ENCODE peak calls at places on chromosomes 1 and 21, in nine cellular contexts. F is neuronal stem cell; V is heart left ventricle; Q is stimulated activated CD4-positive, alpha-beta T cell treated with anti-CD3 and anti-CD28 coated beads, Interleukin-1b, Interleukin-23, amount 100 ng/mL, for 24 hours; D is T-helper 2 cell; U is epithelial cell of proximal tubule; H is AG08396; M is GM06990; A is CD8-positive, alpha-beta memory T cell. G is an unnamed sample.

GRCh38 chr1:32609180-32609579 is 41.2 kb downstream of the ZBTB8OS start:
- DNase-seq in D (no peak), Q (no peak), M (no peak), V (no peak), A (no peak), F (no peak), H (no peak), U (no peak), G (no peak)

GRCh38 chr1:155086856-155087535 is 8.4 kb downstream of the EFNA3 start:
- DNase-seq in Q (no peak), U (no peak), H (no peak), M (no peak), D (no peak), A (no peak), F (no peak), V (no peak), G (no peak)

GRCh38 chr1:53073899-53074311 is 11.9 kb downstream of the PODN start:
- DNase-seq in D (peak; percentile 7), M (no peak), A (no peak), H (no peak), Q (no peak), U (no peak), V (peak; percentile 56), F (no peak), G (no peak)

GRCh38 chr1:35031103-35031452 is 667 bp downstream of the ZMYM6 start:
- DNase-seq in F (no peak), M (peak; percentile 29), Q (no peak), U (no peak), A (peak; percentile 55), H (peak; percentile 53), D (no peak), V (no peak), G (peak; percentile 48)

GRCh38 chr1:2594641-2595131 is 8.1 kb downstream of the PRXL2B start:
- DNase-seq in U (no peak), A (peak; percentile 47), H (no peak), D (no peak), V (no peak), Q (no peak), M (no peak), F (no peak), G (no peak)

GRCh38 chr21:35426484-35426883 is 377.4 kb upstream of the RUNX1 start:
- DNase-seq in F (no peak), V (no peak), D (no peak), U (no peak), A (no peak), H (no peak), Q (no peak), M (no peak), G (no peak)

GRCh38 chr21:24045775-24046215 is 1561.5 kb downstream of the MRPL39 start:
- DNase-seq in M (no peak), Q (no peak), A (no peak), F (no peak), D (no peak), V (peak; percentile 69), U (peak; percentile 87), H (no peak), G (no peak)

GRCh38 chr1:65170511-65171142 is 22.6 kb downstream of the AK4 start:
- DNase-seq in V (peak; percentile 50), F (no peak), Q (no peak), U (no peak), H (no peak), A (no peak), D (no peak), M (no peak), G (no peak)

GRCh38 chr1:236173174-236173767 is 30.9 kb downstream of the GPR137B start:
- DNase-seq in M (no peak), A (no peak), H (no peak), U (no peak), F (no peak), D (no peak), V (no peak), Q (no peak), G (no peak)

GRCh38 chr1:59947047-59947938 is 20.7 kb upstream of the CYP2J2 start:
- DNase-seq in D (no peak), F (peak; percentile 55), V (peak; percentile 35), H (peak; percentile 78), A (peak; percentile 52), Q (peak; percentile 9), M (no peak), U (peak; percentile 4), G (peak; percentile 51)

GRCh38 chr1:111924786-111925185 is 64.7 kb downstream of the KCND3 start:
- DNase-seq in U (no peak), Q (no peak), H (no peak), F (no peak), A (no peak), V (no peak), D (no peak), M (no peak), G (no peak)

GRCh38 chr1:27298632-27299384 is 23.2 kb upstream of the TMEM222 start:
- DNase-seq in V (no peak), H (no peak), A (no peak), Q (no peak), U (no peak), F (no peak), M (no peak), D (no peak), G (no peak)

GRCh38 chr1:1914101-1914811 is 804 bp upstream of the CALML6 start:
- DNase-seq in V (no peak), D (no peak), Q (no peak), A (peak; percentile 45), H (no peak), F (no peak), U (no peak), M (no peak), G (peak; percentile 19)

GRCh38 chr1:65230741-65231439 is 78.5 kb upstream of the DNAJC6 start:
- DNase-seq in Q (no peak), U (no peak), H (no peak), M (peak; percentile 19), A (no peak), V (no peak), D (no peak), F (no peak), G (no peak)

GRCh38 chr1:213986925-213987250 is 885 bp upstream of the PROX1 start:
- DNase-seq in V (no peak), U (no peak), H (no peak), A (no peak), F (no peak), M (no peak), D (no peak), Q (no peak), G (no peak)

GRCh38 chr21:16571594-16571993 is 841.8 kb downstream of the USP25 start:
- DNase-seq in F (no peak), U (no peak), D (no peak), V (no peak), M (no peak), Q (no peak), A (no peak), H (no peak), G (no peak)

GRCh38 chr1:104765115-104765514 is 1015.4 kb downstream of the AMY1C start:
- DNase-seq in A (no peak), H (no peak), V (no peak), D (no peak), F (no peak), Q (no peak), U (peak; percentile 40), M (no peak), G (peak; percentile 41)

GRCh38 chr1:23727362-23727811 is 15.9 kb upstream of the ELOA start:
- DNase-seq in V (peak; percentile 68), U (no peak), D (no peak), M (peak; percentile 59), A (no peak), H (peak; percentile 81), Q (no peak), F (no peak), G (no peak)

GRCh38 chr1:227994632-227995300 is 12.0 kb upstream of the WNT3A start:
- DNase-seq in U (no peak), M (no peak), H (no peak), F (no peak), D (no peak), Q (no peak), A (no peak), V (peak; percentile 6), G (no peak)

GRCh38 chr21:36917487-36918158 is 48.8 kb downstream of the HLCS start:
- DNase-seq in H (peak; percentile 65), F (peak; percentile 30), V (no peak), M (no peak), A (no peak), Q (no peak), U (no peak), D (no peak), G (no peak)

GRCh38 chr1:39378377-39378776 is 113.1 kb upstream of the BMP8A start:
- DNase-seq in H (no peak), D (no peak), F (no peak), U (no peak), Q (no peak), M (no peak), A (no peak), V (no peak), G (no peak)

GRCh38 chr1:168506204-168506819 is 37.5 kb downstream of the XCL2 start:
- DNase-seq in F (no peak), Q (no peak), U (no peak), V (no peak), H (peak; percentile 52), D (no peak), M (no peak), A (no peak), G (no peak)

GRCh38 chr1:65075123-65075976 is 72.7 kb upstream of the AK4 start:
- DNase-seq in V (no peak), Q (no peak), H (peak; percentile 69), F (peak; percentile 37), M (no peak), D (peak; percentile 23), A (peak; percentile 78), U (no peak), G (peak; percentile 75)

GRCh38 chr1:22431965-22432364 is 19.7 kb upstream of the ZBTB40 start:
- DNase-seq in M (no peak), D (no peak), V (no peak), F (no peak), Q (no peak), H (no peak), U (no peak), A (no peak), G (no peak)

GRCh38 chr1:220492671-220493070 is 35.3 kb upstream of the MARK1 start:
- DNase-seq in D (no peak), V (no peak), Q (no peak), A (no peak), H (no peak), U (no peak), F (no peak), M (no peak), G (no peak)

GRCh38 chr1:54798769-54799641 is 2.1 kb downstream of the TTC22 start:
- DNase-seq in U (no peak), H (no peak), M (peak; percentile 73), Q (no peak), D (no peak), F (no peak), V (no peak), A (no peak), G (no peak)

GRCh38 chr1:29368936-29369932 is 132.9 kb downstream of the PTPRU start:
- DNase-seq in H (no peak), F (no peak), Q (no peak), D (no peak), V (no peak), M (no peak), U (no peak), A (no peak), G (no peak)

GRCh38 chr1:55067022-55067781 is 27.9 kb downstream of the PCSK9 start:
- DNase-seq in U (no peak), Q (no peak), M (no peak), D (no peak), A (no peak), H (no peak), V (peak; percentile 86), F (no peak), G (no peak)

GRCh38 chr1:23593042-23593521 is 33.8 kb upstream of the ID3 start:
- DNase-seq in D (no peak), M (no peak), V (no peak), A (no peak), U (no peak), Q (no peak), H (no peak), F (no peak), G (no peak)

GRCh38 chr1:207698822-207699483 is 52.9 kb upstream of the CD46 start:
- DNase-seq in V (no peak), Q (peak; percentile 8), F (peak; percentile 24), H (peak; percentile 27), U (no peak), M (no peak), A (no peak), D (no peak), G (no peak)

GRCh38 chr1:23548704-23549143 is 10.6 kb downstream of the ID3 start:
- DNase-seq in D (no peak), H (no peak), V (peak; percentile 85), Q (no peak), A (no peak), U (no peak), M (no peak), F (no peak), G (peak; percentile 67)